ENCODE peak calls at places on chromosomes 12 and 14, in five cellular contexts. W is HCT116, S is H1, P is stomach, O is transverse colon. T is an unnamed sample.

GRCh38 chr12:92442782-92443181 is 260.0 kb upstream of the PLEKHG7 start:
- DNase-seq in W (no peak), S (no peak), P (no peak), O (no peak), T (no peak)

GRCh38 chr14:29126361-29126760 is 359.8 kb downstream of the FOXG1 start:
- DNase-seq in W (no peak), S (no peak), P (no peak), O (no peak), T (no peak)

GRCh38 chr12:72264548-72265175 is 7.5 kb upstream of the TRHDE start:
- DNase-seq in W (no peak), S (no peak), P (no peak), O (no peak), T (no peak)

GRCh38 chr12:81347404-81347803 is 269.5 kb downstream of the ACSS3 start:
- DNase-seq in W (no peak), S (no peak), P (no peak), O (no peak), T (no peak)

GRCh38 chr12:98402081-98402480 is 113.3 kb upstream of the TMPO start:
- DNase-seq in W (peak; percentile 76), S (no peak), P (no peak), O (no peak), T (no peak)

GRCh38 chr12:48779869-48780268 is 9.0 kb downstream of the ADCY6 start:
- DNase-seq in W (no peak), S (no peak), P (no peak), O (no peak), T (no peak)

GRCh38 chr14:75542585-75543091 is 20.4 kb downstream of the BATF start:
- DNase-seq in W (no peak), S (no peak), P (peak; percentile 67), O (peak; percentile 64), T (peak; percentile 57)

GRCh38 chr12:56699020-56699661 is 11.1 kb upstream of the PTGES3 start:
- DNase-seq in W (no peak), S (no peak), P (no peak), O (no peak), T (no peak)

GRCh38 chr14:35470775-35471174 is 63.2 kb upstream of the INSM2 start:
- DNase-seq in W (no peak), S (no peak), P (no peak), O (no peak), T (no peak)

GRCh38 chr12:98227162-98227561 is 288.2 kb upstream of the TMPO start:
- DNase-seq in W (peak; percentile 7), S (no peak), P (no peak), O (no peak), T (no peak)

DNA sequence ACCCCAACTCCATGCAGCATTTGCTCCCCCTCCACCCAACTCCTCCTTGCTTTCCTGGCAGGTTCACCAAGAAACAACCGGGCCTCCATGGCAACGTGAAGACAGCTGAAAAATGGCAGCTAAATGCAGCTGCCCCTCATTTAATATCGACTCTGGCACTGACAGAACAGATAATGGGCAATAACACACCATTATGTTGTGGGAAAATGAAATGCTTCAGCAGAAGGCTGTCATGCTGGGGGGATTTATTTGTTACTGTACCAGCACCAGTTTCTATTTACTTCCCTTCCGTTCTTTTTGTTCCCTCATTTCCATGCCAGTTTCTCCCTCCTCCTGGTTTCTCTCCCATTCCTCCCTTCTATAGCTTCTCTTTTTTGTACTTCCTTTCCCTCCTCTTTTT is 440.9 kb downstream of the NRXN3 start:
- DNase-seq in W (no peak), S (no peak), P (no peak), O (no peak), T (no peak)
- TF ChIP-seq POLR2AphosphoS5 in W (no peak), S (no peak), P (no peak), O (no peak), T (no peak)

GRCh38 chr14:68782091-68782981 is 10.5 kb downstream of the ZFP36L1 start:
- DNase-seq in W (no peak), S (no peak), P (peak; percentile 24), O (no peak), T (no peak)
- TF ChIP-seq POLR2AphosphoS5 in W (no peak), S (no peak), P (no peak), O (no peak), T (no peak)

GRCh38 chr12:28253175-28253641 is 63.0 kb downstream of the CCDC91 start:
- DNase-seq in W (no peak), S (no peak), P (no peak), O (no peak), T (no peak)
- TF ChIP-seq POLR2AphosphoS5 in W (no peak), S (no peak), P (no peak), O (no peak), T (no peak)

DNA sequence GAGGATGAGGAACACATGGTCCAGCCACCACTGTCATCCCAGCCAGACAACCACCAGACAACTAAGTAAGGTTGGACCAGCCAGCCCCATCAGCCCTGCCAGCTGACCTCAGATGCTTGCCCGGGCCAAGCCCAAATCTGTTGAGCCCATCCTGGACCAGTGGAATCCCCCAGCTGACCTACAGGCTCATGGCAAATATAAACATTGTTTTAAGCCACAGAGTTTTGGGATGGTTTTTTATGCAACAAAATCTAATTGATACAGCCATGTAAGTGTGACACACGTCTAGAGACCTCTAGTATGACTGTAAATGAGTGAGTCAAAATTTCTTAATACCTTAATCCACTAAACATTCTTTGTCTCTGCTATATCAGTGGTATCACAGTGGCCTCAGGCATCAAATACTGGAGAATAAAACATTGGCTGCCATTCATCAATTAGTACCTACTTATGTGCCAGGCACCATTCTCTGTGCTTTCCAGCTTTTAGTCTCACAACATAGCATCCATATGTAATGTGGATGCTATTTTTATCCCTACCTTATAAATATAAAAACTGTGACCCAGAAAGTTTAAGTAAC is 24.2 kb upstream of the NT5DC3 start:
- DNase-seq in W (no peak), S (no peak), P (no peak), O (no peak), T (no peak)
- TF ChIP-seq POLR2AphosphoS5 in W (no peak), S (no peak), P (no peak), O (no peak), T (no peak)

GRCh38 chr12:110372056-110372425 is 31.5 kb downstream of the ANAPC7 start:
- DNase-seq in W (no peak), S (no peak), P (no peak), O (no peak), T (no peak)

GRCh38 chr12:110369992-110370391 is 33.5 kb downstream of the ANAPC7 start:
- DNase-seq in W (no peak), S (no peak), P (no peak), O (no peak), T (no peak)

GRCh38 chr12:110373025-110373876 is 30.3 kb downstream of the ANAPC7 start:
- DNase-seq in W (no peak), S (no peak), P (no peak), O (no peak), T (no peak)

GRCh38 chr12:110371408-110372055 is 32.0 kb downstream of the ANAPC7 start:
- DNase-seq in W (no peak), S (no peak), P (no peak), O (no peak), T (no peak)

GRCh38 chr12:110370732-110371141 is 32.8 kb downstream of the ANAPC7 start:
- DNase-seq in W (no peak), S (no peak), P (no peak), O (no peak), T (no peak)
- TF ChIP-seq POLR2AphosphoS5 in W (no peak), S (no peak), P (no peak), O (no peak), T (no peak)

GRCh38 chr12:128791395-128792322 is 32.1 kb downstream of the SLC15A4 start:
- DNase-seq in W (no peak), S (no peak), P (no peak), O (peak; percentile 23), T (no peak)

GRCh38 chr12:128790221-128790620 is 33.5 kb downstream of the SLC15A4 start:
- DNase-seq in W (no peak), S (no peak), P (no peak), O (no peak), T (no peak)

GRCh38 chr12:128790653-128791373 is 32.9 kb downstream of the SLC15A4 start:
- DNase-seq in W (no peak), S (no peak), P (no peak), O (no peak), T (no peak)

GRCh38 chr12:128792881-128793280 is 30.9 kb downstream of the SLC15A4 start:
- DNase-seq in W (no peak), S (no peak), P (peak; percentile 13), O (no peak), T (no peak)

GRCh38 chr12:128792398-128792797 is 31.4 kb downstream of the SLC15A4 start:
- DNase-seq in W (no peak), S (no peak), P (peak; percentile 23), O (no peak), T (no peak)
- TF ChIP-seq POLR2AphosphoS5 in W (no peak), S (no peak), P (no peak), O (no peak), T (no peak)

GRCh38 chr14:81743605-81744004 is 210.0 kb upstream of the SEL1L start:
- DNase-seq in W (no peak), S (no peak), P (no peak), O (no peak), T (no peak)
- TF ChIP-seq POLR2AphosphoS5 in W (no peak), S (no peak), P (no peak), O (no peak), T (no peak)

DNA sequence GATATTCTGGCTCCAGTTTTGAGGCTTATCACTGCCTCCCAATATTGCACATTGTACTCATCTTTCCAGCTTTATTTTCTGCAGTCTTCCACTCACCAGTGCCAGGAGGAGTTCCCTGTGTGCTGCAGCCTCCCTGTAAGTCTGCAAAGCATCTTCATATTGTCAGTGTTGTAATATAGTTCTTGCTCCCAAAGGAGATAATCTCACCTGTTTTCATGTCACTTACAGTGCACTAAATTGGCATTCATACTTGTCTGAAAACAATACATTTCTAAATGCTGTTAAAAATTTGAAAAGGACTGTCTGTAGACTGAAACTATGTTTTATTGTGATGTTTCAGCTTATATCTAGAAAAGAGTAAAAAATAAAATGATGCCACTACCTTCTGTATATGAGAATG is 146.8 kb upstream of the TMTC1 start:
- DNase-seq in W (no peak), S (no peak), P (no peak), O (no peak), T (no peak)
- TF ChIP-seq POLR2AphosphoS5 in W (no peak), S (no peak), P (no peak), O (no peak), T (no peak)

GRCh38 chr12:89856431-89856830 is 147.8 kb upstream of the ATP2B1 start:
- DNase-seq in W (no peak), S (no peak), P (no peak), O (no peak), T (no peak)
- TF ChIP-seq POLR2AphosphoS5 in W (no peak), S (no peak), P (no peak), O (no peak), T (no peak)